ENCODE peak calls at places on chromosomes 13 and 19, in four cellular contexts. One of them, this sample, is unnamed.

GRCh38 chr13:20700288-20700687 is 3.2 kb upstream of the IL17D start:
- DNase-seq in suprapubic skin: no peak
- DNase-seq in glutamatergic neuron: no peak
- DNase-seq in cardiac fibroblast: no peak
- DNase-seq in this sample: no peak

GRCh38 chr19:39080431-39080830 is 3.7 kb upstream of the ACP7 start:
- DNase-seq in cardiac fibroblast: no peak
- DNase-seq in suprapubic skin: no peak
- DNase-seq in glutamatergic neuron: no peak
- DNase-seq in this sample: no peak

GRCh38 chr19:54959840-54960239 is 6.3 kb upstream of the NLRP2 start:
- DNase-seq in suprapubic skin: no peak
- DNase-seq in cardiac fibroblast: no peak
- DNase-seq in glutamatergic neuron: no peak
- DNase-seq in this sample: no peak

GRCh38 chr19:38670921-38671398 is 23.5 kb downstream of the ACTN4 start:
- DNase-seq in cardiac fibroblast: no peak
- DNase-seq in suprapubic skin: no peak
- DNase-seq in glutamatergic neuron: no peak
- DNase-seq in this sample: peak; percentile 60

GRCh38 chr19:34503546-34504272 is 22.2 kb downstream of the WTIP start:
- DNase-seq in cardiac fibroblast: no peak
- DNase-seq in suprapubic skin: no peak
- DNase-seq in glutamatergic neuron: no peak
- DNase-seq in this sample: no peak

GRCh38 chr13:41603917-41604316 is 146.6 kb downstream of the RGCC start:
- DNase-seq in suprapubic skin: no peak
- DNase-seq in glutamatergic neuron: no peak
- DNase-seq in cardiac fibroblast: peak; percentile 59
- DNase-seq in this sample: peak; percentile 62

GRCh38 chr19:10368101-10368803 is 12.1 kb downstream of the TYK2 start:
- DNase-seq in cardiac fibroblast: no peak
- DNase-seq in suprapubic skin: no peak
- DNase-seq in glutamatergic neuron: no peak
- DNase-seq in this sample: no peak

GRCh38 chr19:42421591-42422031 is 5.6 kb downstream of the LIPE start:
- DNase-seq in cardiac fibroblast: peak; percentile 39
- DNase-seq in suprapubic skin: no peak
- DNase-seq in glutamatergic neuron: no peak
- DNase-seq in this sample: peak; percentile 65

GRCh38 chr13:101514695-101515275 is 62.3 kb downstream of the ITGBL1 start:
- DNase-seq in suprapubic skin: no peak
- DNase-seq in glutamatergic neuron: no peak
- DNase-seq in cardiac fibroblast: peak; percentile 70
- DNase-seq in this sample: peak; percentile 27

GRCh38 chr13:42855416-42855815 is 74.0 kb downstream of the FAM216B start:
- DNase-seq in glutamatergic neuron: no peak
- DNase-seq in cardiac fibroblast: no peak
- DNase-seq in suprapubic skin: no peak
- DNase-seq in this sample: no peak

GRCh38 chr13:111281751-111282311 is 38.6 kb upstream of the TEX29 start:
- DNase-seq in cardiac fibroblast: peak; percentile 67
- DNase-seq in suprapubic skin: no peak
- DNase-seq in glutamatergic neuron: no peak
- DNase-seq in this sample: peak; percentile 33

GRCh38 chr13:114140909-114141255 is 8.5 kb upstream of the RASA3 start:
- DNase-seq in cardiac fibroblast: no peak
- DNase-seq in glutamatergic neuron: no peak
- DNase-seq in suprapubic skin: no peak
- DNase-seq in this sample: no peak

GRCh38 chr13:28297341-28297740 is 159.0 kb downstream of the PAN3 start:
- DNase-seq in cardiac fibroblast: no peak
- DNase-seq in suprapubic skin: no peak
- DNase-seq in glutamatergic neuron: no peak
- DNase-seq in this sample: no peak

GRCh38 chr13:73825143-73825542 is 309.1 kb downstream of the KLF12 start:
- DNase-seq in cardiac fibroblast: no peak
- DNase-seq in glutamatergic neuron: no peak
- DNase-seq in suprapubic skin: no peak
- DNase-seq in this sample: no peak

GRCh38 chr13:109389456-109389855 is 396.9 kb downstream of the IRS2 start:
- DNase-seq in cardiac fibroblast: no peak
- DNase-seq in glutamatergic neuron: no peak
- DNase-seq in suprapubic skin: no peak
- DNase-seq in this sample: peak; percentile 35

DNA sequence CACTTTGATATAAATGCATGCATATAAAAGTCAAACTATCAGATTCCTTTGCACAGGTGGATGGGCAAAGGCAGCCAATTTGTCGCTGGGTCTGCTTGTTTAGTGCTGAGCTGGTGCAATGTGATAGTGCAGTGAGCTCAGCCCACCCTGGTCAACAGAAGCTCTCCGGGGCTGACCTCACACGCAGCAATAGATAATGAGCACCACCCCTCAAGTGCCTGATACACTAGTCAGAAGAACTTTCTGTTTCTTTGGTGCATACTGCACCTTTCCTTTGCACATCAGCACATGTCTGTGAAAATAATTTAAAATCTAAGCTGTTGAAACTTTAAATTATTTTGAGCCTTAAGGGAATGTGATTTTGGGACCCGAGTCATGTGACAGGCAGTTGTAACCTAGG is 20.2 kb downstream of the ATP8A2 start:
- DNase-seq in suprapubic skin: no peak
- DNase-seq in glutamatergic neuron: no peak
- DNase-seq in cardiac fibroblast: no peak
- DNase-seq in this sample: no peak
- TF ChIP-seq CTCF in suprapubic skin: no peak
- TF ChIP-seq CTCF in glutamatergic neuron: no peak
- TF ChIP-seq CTCF in cardiac fibroblast: no peak
- TF ChIP-seq CTCF in this sample: no peak

DNA sequence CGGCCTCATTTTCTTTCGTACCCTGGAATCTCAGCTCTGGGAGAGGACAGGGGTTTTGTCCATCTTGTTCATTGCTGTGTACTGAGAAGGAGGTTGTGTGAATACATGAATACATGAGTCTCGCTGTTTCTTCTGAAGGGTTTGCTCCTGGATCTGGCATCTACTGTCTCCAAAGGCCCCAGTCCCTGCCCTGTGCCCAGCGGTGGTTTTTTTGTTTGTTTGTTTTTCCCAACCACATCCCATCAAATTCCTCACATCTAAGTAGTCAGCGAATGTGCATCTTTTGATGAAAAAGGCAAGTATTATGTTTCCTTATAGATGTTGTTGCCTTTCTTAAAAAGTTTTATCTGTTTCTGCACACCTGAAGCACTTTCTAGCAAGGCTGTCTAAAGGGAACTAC is 12.5 kb downstream of the DCAF15 start:
- DNase-seq in suprapubic skin: no peak
- DNase-seq in glutamatergic neuron: no peak
- DNase-seq in cardiac fibroblast: no peak
- DNase-seq in this sample: peak; percentile 51
- TF ChIP-seq CTCF in suprapubic skin: no peak
- TF ChIP-seq CTCF in glutamatergic neuron: no peak
- TF ChIP-seq CTCF in cardiac fibroblast: no peak
- TF ChIP-seq CTCF in this sample: no peak

DNA sequence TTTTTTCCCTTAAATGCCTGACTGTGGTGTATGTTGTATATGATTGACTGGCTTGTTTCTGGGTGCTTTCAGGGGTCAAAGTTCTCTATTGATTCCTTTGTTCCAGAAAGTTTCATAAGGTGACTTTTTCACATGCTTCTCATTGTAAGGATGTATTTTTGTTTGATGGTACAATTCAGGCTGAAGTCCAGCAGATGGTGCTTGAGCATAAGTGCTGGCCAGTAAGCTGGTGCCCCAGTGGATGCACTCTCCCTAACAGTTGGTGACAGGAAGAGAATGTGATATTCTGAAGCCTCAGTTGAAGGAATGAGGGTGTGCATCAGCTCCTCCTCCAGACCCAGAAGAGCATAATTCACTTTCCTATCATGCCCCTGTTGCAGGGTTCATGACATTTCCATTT is 1941.6 kb upstream of the PRR20A start:
- DNase-seq in glutamatergic neuron: peak; percentile 18
- DNase-seq in suprapubic skin: no peak
- DNase-seq in cardiac fibroblast: no peak
- DNase-seq in this sample: no peak
- TF ChIP-seq CTCF in glutamatergic neuron: no peak
- TF ChIP-seq CTCF in suprapubic skin: no peak
- TF ChIP-seq CTCF in cardiac fibroblast: no peak
- TF ChIP-seq CTCF in this sample: no peak

GRCh38 chr19:13133241-13133870 is 15.3 kb downstream of the NACC1 start:
- DNase-seq in glutamatergic neuron: no peak
- DNase-seq in suprapubic skin: no peak
- DNase-seq in cardiac fibroblast: no peak
- DNase-seq in this sample: no peak
- TF ChIP-seq CTCF in glutamatergic neuron: no peak
- TF ChIP-seq CTCF in suprapubic skin: no peak
- TF ChIP-seq CTCF in cardiac fibroblast: no peak
- TF ChIP-seq CTCF in this sample: no peak

DNA sequence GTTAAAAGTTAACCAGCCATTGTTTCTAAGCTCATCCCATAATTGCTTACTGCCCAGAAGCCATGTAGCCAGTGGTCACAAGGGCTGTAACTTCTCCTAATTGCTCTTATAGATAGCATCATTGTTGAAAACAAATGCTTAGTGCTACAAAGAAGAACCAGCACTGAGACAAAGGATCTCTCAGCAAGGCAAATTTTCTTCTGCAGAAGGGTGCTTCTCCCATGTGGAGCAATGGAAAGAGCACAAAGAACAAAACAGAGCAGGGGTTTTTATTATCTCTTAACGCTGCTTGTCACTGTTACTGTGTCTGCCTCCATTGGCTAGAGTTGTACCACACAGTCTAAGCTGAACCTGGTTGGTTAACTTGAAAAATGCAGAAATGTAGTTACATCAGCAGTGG is 1036.8 kb downstream of the UQCRFS1 start:
- DNase-seq in suprapubic skin: no peak
- DNase-seq in cardiac fibroblast: no peak
- DNase-seq in glutamatergic neuron: no peak
- DNase-seq in this sample: no peak
- TF ChIP-seq CTCF in suprapubic skin: no peak
- TF ChIP-seq CTCF in cardiac fibroblast: no peak
- TF ChIP-seq CTCF in glutamatergic neuron: no peak
- TF ChIP-seq CTCF in this sample: no peak

DNA sequence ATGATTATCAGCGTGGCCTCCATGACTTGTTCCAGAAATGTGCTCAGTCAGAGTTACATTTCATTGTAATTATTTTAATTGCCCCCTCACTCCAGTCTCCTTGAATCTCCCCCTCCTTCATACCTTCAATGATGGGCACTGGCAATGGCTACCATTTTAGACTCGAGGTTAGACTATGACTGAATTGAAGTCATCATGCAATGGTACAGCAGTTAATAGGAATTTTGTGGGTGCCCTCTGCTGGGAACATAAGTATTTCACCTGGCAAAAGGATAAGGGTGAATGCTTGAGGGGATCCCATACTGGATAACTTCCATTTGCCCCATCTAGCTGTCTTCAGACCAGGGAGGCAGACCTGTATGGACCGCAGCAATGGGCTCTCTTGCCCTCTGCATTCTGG is 32.2 kb upstream of the USP12 start:
- DNase-seq in suprapubic skin: no peak
- DNase-seq in cardiac fibroblast: peak; percentile 41
- DNase-seq in glutamatergic neuron: no peak
- DNase-seq in this sample: peak; percentile 16
- TF ChIP-seq CTCF in suprapubic skin: no peak
- TF ChIP-seq CTCF in cardiac fibroblast: peak; percentile 23
- TF ChIP-seq CTCF in glutamatergic neuron: no peak
- TF ChIP-seq CTCF in this sample: peak; percentile 66

GRCh38 chr19:12162513-12162881 is 399 bp upstream of the ZNF136 start:
- DNase-seq in glutamatergic neuron: no peak
- DNase-seq in cardiac fibroblast: no peak
- DNase-seq in suprapubic skin: no peak
- DNase-seq in this sample: no peak
- TF ChIP-seq CTCF in glutamatergic neuron: no peak
- TF ChIP-seq CTCF in cardiac fibroblast: no peak
- TF ChIP-seq CTCF in suprapubic skin: no peak
- TF ChIP-seq CTCF in this sample: no peak

GRCh38 chr13:98761126-98761978 is 8.9 kb upstream of the SLC15A1 start:
- DNase-seq in glutamatergic neuron: no peak
- DNase-seq in cardiac fibroblast: peak; percentile 75
- DNase-seq in suprapubic skin: no peak
- DNase-seq in this sample: peak; percentile 5
- TF ChIP-seq CTCF in glutamatergic neuron: no peak
- TF ChIP-seq CTCF in cardiac fibroblast: peak; percentile 3
- TF ChIP-seq CTCF in suprapubic skin: no peak
- TF ChIP-seq CTCF in this sample: no peak

DNA sequence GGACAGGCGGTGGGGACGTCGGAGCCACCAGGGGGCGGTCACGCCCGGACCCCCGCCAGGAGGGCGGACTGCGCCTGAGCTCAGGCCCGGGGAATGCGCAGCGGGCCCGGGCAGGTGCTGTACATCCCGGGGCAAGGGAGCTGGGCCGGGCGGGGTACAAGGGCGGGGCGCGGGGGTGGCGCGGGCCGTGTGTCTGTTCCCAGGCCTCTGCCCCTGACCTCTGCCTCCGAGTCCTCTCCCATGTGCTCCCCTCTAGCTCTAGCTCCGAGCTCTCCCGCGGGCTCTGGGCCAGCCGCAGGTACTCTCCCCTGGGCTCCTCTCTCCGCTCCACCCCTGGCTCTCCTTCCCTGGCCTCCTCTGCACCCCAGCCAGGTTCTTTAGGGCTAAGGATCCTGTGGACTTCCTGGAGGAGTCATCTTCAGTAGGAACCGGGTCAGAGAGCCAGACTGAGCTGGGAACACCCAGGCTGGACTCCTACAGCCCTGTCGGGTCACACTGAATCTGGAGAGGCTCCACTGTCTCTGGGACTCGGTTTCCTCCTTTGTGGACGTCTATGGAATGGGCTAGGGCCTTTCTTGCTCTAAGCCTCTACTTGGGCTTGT is 2.3 kb downstream of the PPP1R13L start:
- DNase-seq in suprapubic skin: no peak
- DNase-seq in glutamatergic neuron: peak; percentile 78
- DNase-seq in cardiac fibroblast: peak; percentile 36
- DNase-seq in this sample: no peak
- TF ChIP-seq CTCF in suprapubic skin: no peak
- TF ChIP-seq CTCF in glutamatergic neuron: peak; percentile 85
- TF ChIP-seq CTCF in cardiac fibroblast: no peak
- TF ChIP-seq CTCF in this sample: peak; percentile 77

This sample was measured in HFFc6.